ENCODE peak calls at places on chromosomes 2 and 18, in six cellular contexts. One of them, this sample, is unnamed.

GRCh38 chr2:100748673-100749072 is 71.3 kb upstream of the NPAS2 start:
- DNase-seq in spleen: no peak
- DNase-seq in brain microvascular endothelial cell: no peak
- DNase-seq in heart right ventricle: no peak
- DNase-seq in prostate gland: no peak
- DNase-seq in sigmoid colon: no peak
- DNase-seq in this sample: no peak

GRCh38 chr2:232377841-232378734 is 463 bp upstream of the ALPP start:
- DNase-seq in spleen: no peak
- DNase-seq in brain microvascular endothelial cell: no peak
- DNase-seq in heart right ventricle: no peak
- DNase-seq in prostate gland: no peak
- DNase-seq in sigmoid colon: peak; percentile 50
- DNase-seq in this sample: no peak

GRCh38 chr2:214587442-214587841 is 176.6 kb downstream of the VWC2L start:
- DNase-seq in spleen: no peak
- DNase-seq in brain microvascular endothelial cell: no peak
- DNase-seq in heart right ventricle: no peak
- DNase-seq in prostate gland: no peak
- DNase-seq in sigmoid colon: no peak
- DNase-seq in this sample: no peak

GRCh38 chr18:10979411-10979810 is 170.0 kb downstream of the PIEZO2 start:
- DNase-seq in spleen: no peak
- DNase-seq in brain microvascular endothelial cell: no peak
- DNase-seq in heart right ventricle: no peak
- DNase-seq in prostate gland: no peak
- DNase-seq in sigmoid colon: no peak
- DNase-seq in this sample: no peak

GRCh38 chr2:183996825-183997823 is 601.2 kb upstream of the ZNF804A start:
- DNase-seq in spleen: no peak
- DNase-seq in brain microvascular endothelial cell: no peak
- DNase-seq in heart right ventricle: no peak
- DNase-seq in prostate gland: peak; percentile 63
- DNase-seq in sigmoid colon: no peak
- DNase-seq in this sample: no peak

GRCh38 chr2:187461294-187462261 is 13.5 kb upstream of the CALCRL start:
- DNase-seq in spleen: no peak
- DNase-seq in brain microvascular endothelial cell: no peak
- DNase-seq in heart right ventricle: peak; percentile 18
- DNase-seq in prostate gland: no peak
- DNase-seq in sigmoid colon: no peak
- DNase-seq in this sample: peak; percentile 40

GRCh38 chr18:10419420-10420103 is 34.9 kb upstream of the APCDD1 start:
- DNase-seq in spleen: no peak
- DNase-seq in brain microvascular endothelial cell: peak; percentile 14
- DNase-seq in heart right ventricle: no peak
- DNase-seq in prostate gland: no peak
- DNase-seq in sigmoid colon: no peak
- DNase-seq in this sample: no peak

GRCh38 chr2:66790651-66791181 is 355.8 kb downstream of the MEIS1 start:
- DNase-seq in spleen: no peak
- DNase-seq in brain microvascular endothelial cell: peak; percentile 51
- DNase-seq in heart right ventricle: no peak
- DNase-seq in prostate gland: no peak
- DNase-seq in sigmoid colon: peak; percentile 76
- DNase-seq in this sample: no peak

GRCh38 chr18:78241535-78242306 is 737.9 kb upstream of the SALL3 start:
- DNase-seq in spleen: no peak
- DNase-seq in brain microvascular endothelial cell: no peak
- DNase-seq in heart right ventricle: no peak
- DNase-seq in prostate gland: no peak
- DNase-seq in sigmoid colon: no peak
- DNase-seq in this sample: no peak

GRCh38 chr2:238155051-238155760 is 3.6 kb upstream of the ERFE start:
- DNase-seq in spleen: no peak
- DNase-seq in brain microvascular endothelial cell: peak; percentile 66
- DNase-seq in heart right ventricle: peak; percentile 46
- DNase-seq in prostate gland: no peak
- DNase-seq in sigmoid colon: no peak
- DNase-seq in this sample: peak; percentile 97

GRCh38 chr2:18662689-18663088 is 73.3 kb upstream of the NT5C1B start:
- DNase-seq in spleen: no peak
- DNase-seq in brain microvascular endothelial cell: no peak
- DNase-seq in heart right ventricle: no peak
- DNase-seq in prostate gland: no peak
- DNase-seq in sigmoid colon: no peak
- DNase-seq in this sample: no peak
- TF ChIP-seq CTCF in spleen: no peak
- TF ChIP-seq CTCF in brain microvascular endothelial cell: no peak
- TF ChIP-seq CTCF in heart right ventricle: no peak
- TF ChIP-seq CTCF in prostate gland: no peak
- TF ChIP-seq CTCF in sigmoid colon: no peak
- TF ChIP-seq CTCF in this sample: no peak

GRCh38 chr2:44927979-44928659 is 13.4 kb upstream of the SIX3 start:
- DNase-seq in spleen: no peak
- DNase-seq in brain microvascular endothelial cell: no peak
- DNase-seq in heart right ventricle: no peak
- DNase-seq in prostate gland: no peak
- DNase-seq in sigmoid colon: no peak
- DNase-seq in this sample: no peak

GRCh38 chr2:44928660-44929471 is 12.6 kb upstream of the SIX3 start:
- DNase-seq in spleen: no peak
- DNase-seq in brain microvascular endothelial cell: no peak
- DNase-seq in heart right ventricle: no peak
- DNase-seq in prostate gland: no peak
- DNase-seq in sigmoid colon: no peak
- DNase-seq in this sample: no peak

GRCh38 chr2:44925561-44926087 is 15.9 kb upstream of the SIX3 start:
- DNase-seq in spleen: no peak
- DNase-seq in brain microvascular endothelial cell: no peak
- DNase-seq in heart right ventricle: no peak
- DNase-seq in prostate gland: no peak
- DNase-seq in sigmoid colon: no peak
- DNase-seq in this sample: no peak

GRCh38 chr2:44929680-44930273 is 11.7 kb upstream of the SIX3 start:
- DNase-seq in spleen: no peak
- DNase-seq in brain microvascular endothelial cell: no peak
- DNase-seq in heart right ventricle: no peak
- DNase-seq in prostate gland: no peak
- DNase-seq in sigmoid colon: no peak
- DNase-seq in this sample: no peak

GRCh38 chr2:44926957-44927356 is 14.5 kb upstream of the SIX3 start:
- DNase-seq in spleen: no peak
- DNase-seq in brain microvascular endothelial cell: no peak
- DNase-seq in heart right ventricle: no peak
- DNase-seq in prostate gland: no peak
- DNase-seq in sigmoid colon: no peak
- DNase-seq in this sample: no peak
- H3K4me3 ChIP-seq in spleen: no peak overlapping the region
- H3K4me3 ChIP-seq in brain microvascular endothelial cell: no peak overlapping the region
- H3K4me3 ChIP-seq in heart right ventricle: no peak overlapping the region
- H3K4me3 ChIP-seq in prostate gland: no peak overlapping the region
- H3K4me3 ChIP-seq in sigmoid colon: no peak overlapping the region
- H3K4me3 ChIP-seq in this sample: no peak overlapping the region

DNA sequence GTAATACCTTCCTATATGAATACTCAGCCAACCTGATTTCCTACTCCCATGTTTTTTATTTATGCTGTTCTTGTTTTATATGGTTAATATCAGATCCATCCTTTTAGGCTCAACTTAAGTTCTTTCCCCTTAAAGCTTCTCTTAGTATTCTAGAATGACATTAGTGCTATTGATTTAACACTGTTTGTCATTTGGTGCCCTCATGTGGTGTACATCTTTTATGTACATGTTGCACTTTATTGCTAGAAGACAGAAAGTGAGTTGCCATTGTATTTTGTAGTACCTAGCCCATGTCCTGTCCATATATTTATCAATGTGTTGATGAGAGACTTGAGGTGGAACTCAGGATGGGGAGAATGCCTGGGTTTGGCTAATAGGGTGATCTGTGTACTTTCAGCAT is 2.5 kb downstream of the HTRA2 start:
- DNase-seq in spleen: no peak
- DNase-seq in brain microvascular endothelial cell: no peak
- DNase-seq in heart right ventricle: no peak
- DNase-seq in prostate gland: no peak
- DNase-seq in sigmoid colon: no peak
- DNase-seq in this sample: no peak
- TF ChIP-seq CTCF in spleen: no peak
- TF ChIP-seq CTCF in brain microvascular endothelial cell: no peak
- TF ChIP-seq CTCF in heart right ventricle: peak; percentile 42
- TF ChIP-seq CTCF in prostate gland: no peak
- TF ChIP-seq CTCF in sigmoid colon: no peak
- TF ChIP-seq CTCF in this sample: peak; percentile 41

DNA sequence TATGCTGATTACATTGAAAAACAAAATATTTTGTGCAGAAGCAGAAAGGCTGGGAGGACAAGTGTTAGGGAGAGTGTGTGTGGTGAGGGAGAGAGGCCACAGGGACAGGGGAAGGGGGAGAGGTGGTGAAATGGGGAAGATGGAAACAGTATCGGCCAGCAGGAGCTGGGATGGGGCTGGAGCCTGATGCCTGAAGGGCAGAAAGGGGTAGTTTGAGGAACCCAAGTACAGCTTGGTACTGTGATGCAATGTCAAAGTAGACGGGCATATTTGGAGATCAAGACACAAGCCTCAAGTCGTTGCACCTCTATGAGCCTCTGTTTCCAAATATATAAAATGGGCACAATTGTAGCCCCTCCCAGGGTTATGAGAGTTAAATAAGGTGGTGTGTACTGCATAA is 152.1 kb downstream of the LPIN1 start:
- DNase-seq in spleen: no peak
- DNase-seq in brain microvascular endothelial cell: no peak
- DNase-seq in heart right ventricle: no peak
- DNase-seq in prostate gland: no peak
- DNase-seq in sigmoid colon: no peak
- DNase-seq in this sample: no peak
- H3K4me3 ChIP-seq in spleen: no peak overlapping the region
- H3K4me3 ChIP-seq in brain microvascular endothelial cell: no peak overlapping the region
- H3K4me3 ChIP-seq in heart right ventricle: no peak overlapping the region
- H3K4me3 ChIP-seq in prostate gland: no peak overlapping the region
- H3K4me3 ChIP-seq in sigmoid colon: no peak overlapping the region
- H3K4me3 ChIP-seq in this sample: no peak overlapping the region

GRCh38 chr2:43106767-43107527 is 119.5 kb downstream of the ZFP36L2 start:
- DNase-seq in spleen: no peak
- DNase-seq in brain microvascular endothelial cell: no peak
- DNase-seq in heart right ventricle: no peak
- DNase-seq in prostate gland: no peak
- DNase-seq in sigmoid colon: peak; percentile 65
- DNase-seq in this sample: no peak
- TF ChIP-seq CTCF in spleen: no peak
- TF ChIP-seq CTCF in brain microvascular endothelial cell: no peak
- TF ChIP-seq CTCF in heart right ventricle: no peak
- TF ChIP-seq CTCF in prostate gland: no peak
- TF ChIP-seq CTCF in sigmoid colon: no peak
- TF ChIP-seq CTCF in this sample: no peak

GRCh38 chr2:134716716-134717585 is 1.8 kb downstream of the TMEM163 start:
- DNase-seq in spleen: no peak
- DNase-seq in brain microvascular endothelial cell: no peak
- DNase-seq in heart right ventricle: no peak
- DNase-seq in prostate gland: no peak
- DNase-seq in sigmoid colon: no peak
- DNase-seq in this sample: no peak
- H3K4me3 ChIP-seq in spleen: no peak overlapping the region
- H3K4me3 ChIP-seq in brain microvascular endothelial cell: no peak overlapping the region
- H3K4me3 ChIP-seq in heart right ventricle: peak overlapping the region; percentile 51
- H3K4me3 ChIP-seq in prostate gland: no peak overlapping the region
- H3K4me3 ChIP-seq in sigmoid colon: no peak overlapping the region
- H3K4me3 ChIP-seq in this sample: no peak overlapping the region

This sample was measured in epithelial cell of proximal tubule.